ENCODE peak calls at places on chromosome 2, in nine cellular contexts. X, C, E, J, A, S, Z, D and Q are unnamed samples.

GRCh38 chr2:16473575-16473974 is 192.1 kb downstream of the CYRIA start:
- DNase-seq in D (no peak), J (no peak), X (no peak), C (no peak), E (no peak), Z (no peak), S (no peak), A (no peak), Q (no peak)

GRCh38 chr2:62724886-62725711 is 19.6 kb downstream of the EHBP1 start:
- DNase-seq in Z (no peak), E (no peak), A (no peak), X (peak; percentile 25), C (no peak), D (peak; percentile 6), S (no peak), J (no peak), Q (no peak)

GRCh38 chr2:109217362-109218086 is 88.5 kb downstream of the SH3RF3 start:
- DNase-seq in J (no peak), C (peak; percentile 55), X (no peak), D (no peak), S (no peak), A (peak; percentile 82), E (peak; percentile 20), Z (no peak), Q (peak; percentile 73)

GRCh38 chr2:55827855-55828254 is 95.7 kb downstream of the EFEMP1 start:
- DNase-seq in C (peak; percentile 36), X (no peak), S (no peak), Z (no peak), J (no peak), E (no peak), A (no peak), D (no peak), Q (no peak)

GRCh38 chr2:45901468-45902081 is 250.1 kb downstream of the PRKCE start:
- DNase-seq in C (no peak), E (peak; percentile 69), J (no peak), A (no peak), D (no peak), S (no peak), Z (no peak), X (no peak), Q (no peak)

GRCh38 chr2:102788880-102789250 is 27.0 kb downstream of the TMEM182 start:
- DNase-seq in C (no peak), E (no peak), X (no peak), S (no peak), Z (no peak), J (no peak), D (no peak), A (no peak), Q (no peak)

GRCh38 chr2:45974056-45974455 is 322.6 kb downstream of the PRKCE start:
- DNase-seq in J (no peak), S (no peak), E (no peak), D (no peak), X (no peak), C (no peak), Z (no peak), A (no peak), Q (no peak)

GRCh38 chr2:64908406-64908805 is 80.8 kb upstream of the SLC1A4 start:
- DNase-seq in E (no peak), J (no peak), D (no peak), X (no peak), C (no peak), Z (no peak), A (no peak), S (no peak), Q (no peak)

GRCh38 chr2:212109792-212110680 is 428.6 kb downstream of the ERBB4 start:
- DNase-seq in A (no peak), Z (no peak), D (no peak), S (no peak), E (no peak), J (no peak), X (no peak), C (no peak), Q (no peak)

GRCh38 chr2:228543117-228543516 is 361.6 kb upstream of the SPHKAP start:
- DNase-seq in D (no peak), C (no peak), S (no peak), X (no peak), A (no peak), J (no peak), E (no peak), Z (no peak), Q (no peak)

GRCh38 chr2:3461781-3462492 is 57.4 kb downstream of the ADI1 start:
- DNase-seq in S (no peak), A (no peak), Z (no peak), X (no peak), J (no peak), D (no peak), C (peak; percentile 77), E (peak; percentile 84), Q (peak; percentile 67)

GRCh38 chr2:230908595-230909191 is 16.3 kb downstream of the GPR55 start:
- DNase-seq in D (no peak), J (peak; percentile 68), C (peak; percentile 67), Z (no peak), S (no peak), X (peak; percentile 86), A (peak; percentile 99), E (peak; percentile 97), Q (peak; percentile 79)

GRCh38 chr2:42900226-42900744 is 107.9 kb upstream of the HAAO start:
- DNase-seq in C (no peak), Z (no peak), D (no peak), A (no peak), S (no peak), E (no peak), X (no peak), J (no peak), Q (no peak)

GRCh38 chr2:160493227-160494028 is at the start of gene RBMS1:
- DNase-seq in E (peak; percentile 18), J (peak; percentile 23), Z (peak; percentile 41), C (peak; percentile 78), S (peak; percentile 70), D (peak; percentile 46), X (peak; percentile 74), A (peak; percentile 67), Q (peak; percentile 54)

GRCh38 chr2:38098351-38099095 is 22.6 kb upstream of the CYP1B1 start:
- DNase-seq in J (no peak), C (peak; percentile 33), S (no peak), D (no peak), X (no peak), Z (no peak), E (no peak), A (no peak), Q (no peak)

GRCh38 chr2:238645095-238645494 is 202.8 kb upstream of the TWIST2 start:
- DNase-seq in E (no peak), S (no peak), A (no peak), X (no peak), J (no peak), C (no peak), Z (no peak), D (no peak), Q (no peak)

GRCh38 chr2:60586081-60586480 is 32.6 kb upstream of the BCL11A start:
- DNase-seq in J (no peak), A (no peak), Z (no peak), D (no peak), E (no peak), C (peak; percentile 4), X (no peak), S (no peak), Q (no peak)

GRCh38 chr2:75627902-75628504 is 18.6 kb upstream of the MRPL19 start:
- DNase-seq in D (peak; percentile 21), C (peak; percentile 85), J (peak; percentile 17), E (peak; percentile 70), X (peak; percentile 74), S (peak; percentile 72), A (peak; percentile 77), Z (peak; percentile 22), Q (peak; percentile 49)

GRCh38 chr2:7649461-7650228 is 732.4 kb downstream of the RNF144A start:
- DNase-seq in D (no peak), E (no peak), J (no peak), S (no peak), X (no peak), C (no peak), Z (no peak), A (no peak), Q (no peak)

GRCh38 chr2:217964658-217965161 is 38.1 kb downstream of the TNS1 start:
- DNase-seq in C (no peak), D (no peak), Z (no peak), S (no peak), A (no peak), J (no peak), X (no peak), E (peak; percentile 72), Q (no peak)

GRCh38 chr2:129879614-129880180 is 99.8 kb upstream of the RAB6C start:
- DNase-seq in D (no peak), E (no peak), Z (no peak), S (no peak), J (no peak), C (no peak), A (no peak), X (no peak), Q (no peak)